ENCODE peak calls at places on chromosomes 1 and 21, in six cellular contexts. U is mammary epithelial cell; B is foreskin fibroblast; E is CD8-positive, alpha-beta T cell; F is WERI-Rb-1; G is OCI-LY7. X is an unnamed sample.

GRCh38 chr1:147843486-147843885 is 59.1 kb upstream of the GJA8 start:
- DNase-seq in U (no peak), B (no peak), E (no peak), F (no peak), G (no peak), X (no peak)

GRCh38 chr1:3473381-3473844 is 18.9 kb downstream of the ARHGEF16 start:
- DNase-seq in U (peak; percentile 89), B (peak; percentile 90), E (no peak), F (no peak), G (no peak), X (peak; percentile 71)

GRCh38 chr1:235831148-235831547 is 35.6 kb downstream of the LYST start:
- DNase-seq in U (peak; percentile 55), B (peak; percentile 84), E (no peak), F (no peak), G (no peak), X (no peak)

GRCh38 chr21:32698971-32699693 is 28.7 kb downstream of the SYNJ1 start:
- DNase-seq in U (no peak), B (no peak), E (no peak), F (no peak), G (no peak), X (no peak)

GRCh38 chr1:226776975-226777374 is 37.9 kb upstream of the ITPKB start:
- DNase-seq in U (no peak), B (no peak), E (no peak), F (no peak), G (no peak), X (no peak)

GRCh38 chr21:21632926-21633325 is 634.7 kb downstream of the NCAM2 start:
- DNase-seq in U (no peak), B (no peak), E (no peak), F (no peak), G (no peak), X (no peak)

GRCh38 chr1:240190881-240191385 is 99.2 kb downstream of the FMN2 start:
- DNase-seq in U (peak; percentile 6), B (peak; percentile 96), E (no peak), F (no peak), G (no peak), X (peak; percentile 69)

GRCh38 chr1:87869563-87869962 is 540.9 kb downstream of the LMO4 start:
- DNase-seq in U (peak; percentile 84), B (peak; percentile 76), E (no peak), F (no peak), G (no peak), X (no peak)

GRCh38 chr1:216531308-216532239 is 108.3 kb upstream of the USH2A start:
- DNase-seq in U (peak; percentile 5), B (peak; percentile 43), E (no peak), F (no peak), G (no peak), X (no peak)

GRCh38 chr1:59475737-59476136 is 178.8 kb downstream of the FGGY start:
- DNase-seq in U (no peak), B (no peak), E (no peak), F (no peak), G (no peak), X (no peak)

GRCh38 chr1:156898151-156898550 is 4.6 kb downstream of the PEAR1 start:
- DNase-seq in U (no peak), B (peak; percentile 51), E (no peak), F (no peak), G (no peak), X (no peak)

GRCh38 chr1:59985901-59986735 is 59.5 kb upstream of the CYP2J2 start:
- DNase-seq in U (no peak), B (peak; percentile 80), E (no peak), F (no peak), G (no peak), X (peak; percentile 81)

GRCh38 chr1:153533689-153534201 is 2.0 kb downstream of the S100A6 start:
- DNase-seq in U (peak; percentile 94), B (peak; percentile 96), E (no peak), F (peak; percentile 85), G (no peak), X (peak; percentile 88)

GRCh38 chr1:44808063-44808937 is at the start of gene BTBD19:
- DNase-seq in U (no peak), B (peak; percentile 96), E (no peak), F (no peak), G (no peak), X (peak; percentile 78)

GRCh38 chr1:42815938-42816599 is 853 bp upstream of the ERMAP start:
- DNase-seq in U (peak; percentile 20), B (peak; percentile 30), E (peak; percentile 12), F (no peak), G (peak; percentile 3), X (no peak)

GRCh38 chr21:46406001-46406400 is 52.7 kb upstream of the DIP2A start:
- DNase-seq in U (no peak), B (no peak), E (no peak), F (no peak), G (no peak), X (no peak)

GRCh38 chr1:38274974-38275373 is 228.4 kb upstream of the POU3F1 start:
- DNase-seq in U (no peak), B (no peak), E (no peak), F (no peak), G (no peak), X (no peak)

GRCh38 chr1:94314222-94314858 is 77.0 kb upstream of the ARHGAP29 start:
- DNase-seq in U (no peak), B (no peak), E (no peak), F (no peak), G (no peak), X (no peak)

GRCh38 chr1:176102243-176102642 is 104.8 kb downstream of the COP1 start:
- DNase-seq in U (no peak), B (peak; percentile 6), E (no peak), F (no peak), G (no peak), X (no peak)

GRCh38 chr1:14100444-14100843 is 400.5 kb downstream of the PRDM2 start:
- DNase-seq in U (no peak), B (no peak), E (no peak), F (no peak), G (no peak), X (no peak)

GRCh38 chr1:16139473-16139962 is 16.4 kb downstream of the EPHA2 start:
- DNase-seq in U (peak; percentile 87), B (peak; percentile 81), E (no peak), F (no peak), G (no peak), X (no peak)

GRCh38 chr1:1989759-1990158 is 13.8 kb downstream of the CFAP74 start:
- DNase-seq in U (no peak), B (peak; percentile 38), E (no peak), F (no peak), G (no peak), X (no peak)

GRCh38 chr1:2983319-2983705 is 38.0 kb upstream of the ACTRT2 start:
- DNase-seq in U (no peak), B (no peak), E (no peak), F (no peak), G (no peak), X (no peak)

GRCh38 chr1:41370756-41371420 is 9.7 kb downstream of the FOXO6 start:
- DNase-seq in U (no peak), B (no peak), E (no peak), F (no peak), G (no peak), X (no peak)

GRCh38 chr1:156303241-156303640 is 4.1 kb upstream of the VHLL start:
- DNase-seq in U (no peak), B (no peak), E (no peak), F (no peak), G (no peak), X (no peak)

GRCh38 chr1:156498447-156499193 is 2.0 kb downstream of the MEF2D start:
- DNase-seq in U (peak; percentile 20), B (peak; percentile 65), E (no peak), F (peak; percentile 82), G (peak; percentile 34), X (no peak)

GRCh38 chr1:2391034-2391384 is 345 bp downstream of the MORN1 start:
- DNase-seq in U (peak; percentile 29), B (peak; percentile 47), E (no peak), F (no peak), G (peak; percentile 30), X (no peak)

DNA sequence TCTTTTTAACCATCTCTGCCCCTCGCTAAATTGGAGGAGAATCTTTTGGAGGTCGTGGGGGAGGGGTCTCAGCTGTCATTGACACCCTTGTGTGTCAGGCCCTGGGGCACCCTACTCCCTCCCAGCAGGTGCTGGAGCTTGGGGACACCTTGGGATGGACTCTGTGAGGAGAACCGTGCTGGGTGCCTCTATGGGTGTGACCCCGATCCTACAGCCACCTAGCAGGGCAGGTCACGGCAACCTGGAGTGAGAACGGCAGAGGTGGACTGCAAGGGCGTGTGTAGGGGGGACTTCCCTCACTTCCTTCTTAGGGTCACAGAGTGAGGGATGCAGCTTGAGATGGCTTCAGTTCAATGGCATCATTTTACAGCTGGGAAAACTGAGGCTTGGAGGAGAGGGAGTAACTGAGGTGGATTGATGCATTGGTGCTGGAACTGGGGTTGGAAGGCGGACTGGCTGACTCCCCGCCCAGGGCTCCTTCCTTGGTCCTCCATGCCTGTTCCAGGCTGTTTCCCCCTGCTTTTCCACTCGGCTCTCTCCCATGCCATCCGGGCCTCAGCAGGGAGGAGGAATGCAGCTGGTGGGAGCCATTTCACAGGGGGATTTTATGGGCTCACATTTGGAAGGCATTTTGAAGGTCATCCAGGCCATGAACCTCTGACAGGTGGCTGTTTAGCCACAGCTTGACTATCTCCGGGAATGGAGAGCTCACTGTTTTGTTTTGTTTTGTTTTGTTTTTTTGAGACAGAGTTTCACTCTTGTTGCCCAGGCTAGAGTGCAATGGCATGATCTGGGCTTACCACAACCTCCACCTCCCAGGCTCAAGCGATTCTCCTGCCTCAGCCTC is 18.8 kb upstream of the ARHGEF10L start:
- DNase-seq in U (no peak), B (no peak), E (no peak), F (no peak), G (no peak), X (no peak)
- H3K4me3 ChIP-seq in U (no peak overlapping the region), B (no peak overlapping the region), E (no peak overlapping the region), F (no peak overlapping the region), G (no peak overlapping the region), X (no peak overlapping the region)

GRCh38 chr21:18951291-18952038 is 547.9 kb upstream of the TMPRSS15 start:
- DNase-seq in U (no peak), B (no peak), E (no peak), F (peak; percentile 23), G (peak; percentile 14), X (peak; percentile 27)
- TF ChIP-seq CTCF in U (no peak), B (no peak), E (no peak), F (peak; percentile 60), G (peak; percentile 69), X (peak; percentile 59)

GRCh38 chr1:214638997-214639396 is 36.0 kb downstream of the CENPF start:
- DNase-seq in U (no peak), B (no peak), E (no peak), F (no peak), G (no peak), X (no peak)
- H3K4me3 ChIP-seq in U (no peak overlapping the region), B (no peak overlapping the region), E (no peak overlapping the region), F (no peak overlapping the region), G (no peak overlapping the region), X (no peak overlapping the region)

DNA sequence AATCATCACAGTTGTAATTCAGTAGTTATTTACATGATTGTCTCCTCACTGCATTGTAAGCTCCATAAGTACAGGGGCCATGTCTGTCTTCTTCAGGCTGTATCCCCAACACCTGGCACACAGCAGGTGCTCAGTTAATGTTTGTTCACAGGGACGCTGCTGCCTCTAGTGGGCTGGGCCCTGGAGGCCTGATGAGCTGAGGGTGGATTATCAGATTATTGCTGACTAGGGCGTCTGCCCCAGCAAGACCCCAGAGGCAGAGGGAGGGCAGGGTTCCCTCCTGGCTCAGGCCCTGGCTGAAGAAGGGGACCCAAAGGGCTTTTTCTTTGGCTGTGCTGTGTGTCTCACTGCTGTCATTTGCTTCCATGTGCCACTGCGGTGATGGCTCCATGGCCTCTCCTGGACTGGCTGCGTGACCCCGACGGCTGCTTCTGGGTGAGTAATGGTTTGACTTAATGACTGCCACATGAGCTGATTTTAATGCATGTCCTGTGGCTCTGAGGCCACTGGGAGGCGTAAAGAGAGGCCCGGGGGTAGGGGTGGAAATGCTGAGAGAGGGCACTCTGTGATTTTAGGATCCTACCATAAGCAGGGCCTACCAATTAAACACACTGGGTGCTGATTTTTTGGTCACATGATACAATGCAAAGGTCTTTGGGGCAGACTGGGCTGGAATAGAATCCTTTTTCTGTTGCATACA is 20.8 kb upstream of the EPB41 start:
- DNase-seq in U (no peak), B (peak; percentile 93), E (no peak), F (peak; percentile 68), G (peak; percentile 60), X (no peak)
- TF ChIP-seq CTCF in U (peak; percentile 21), B (peak; percentile 67), E (peak; percentile 29), F (peak; percentile 44), G (peak; percentile 76), X (peak; percentile 47)